ENCODE peak calls at places on chromosomes 3 and 15, in five cellular contexts. J is PC-3, G is astrocyte, V is GM20000, Z is WTC11. M is an unnamed sample.

GRCh38 chr3:194282436-194283122 is 68.5 kb downstream of the CPN2 start:
- DNase-seq in V (no peak), G (no peak), Z (peak; percentile 5), J (no peak), M (no peak)

GRCh38 chr3:144031938-144032337 is 60.3 kb downstream of the DIPK2A start:
- DNase-seq in G (peak; percentile 16), J (peak; percentile 12), Z (no peak), V (no peak), M (no peak)

GRCh38 chr15:31461911-31462480 is 135.4 kb downstream of the KLF13 start:
- DNase-seq in V (no peak), Z (no peak), J (no peak), G (no peak), M (no peak)

GRCh38 chr3:31270010-31270409 is 262.7 kb upstream of the STT3B start:
- DNase-seq in V (no peak), J (no peak), Z (no peak), G (no peak), M (no peak)

GRCh38 chr3:72342450-72342849 is 505.8 kb downstream of the SHQ1 start:
- DNase-seq in J (no peak), G (no peak), V (no peak), Z (no peak), M (no peak)

GRCh38 chr15:98567951-98568350 is 80.4 kb upstream of the IGF1R start:
- DNase-seq in J (no peak), G (no peak), Z (no peak), V (no peak), M (no peak)

GRCh38 chr3:127325630-127325961 is 37.8 kb upstream of the PRR20G start:
- DNase-seq in V (no peak), J (no peak), G (peak; percentile 31), Z (no peak), M (no peak)

GRCh38 chr3:111045564-111045963 is 26.1 kb upstream of the NECTIN3 start:
- DNase-seq in Z (no peak), G (peak; percentile 21), V (no peak), J (no peak), M (no peak)

GRCh38 chr15:22257668-22258401 is 177.5 kb downstream of the OR4M2 start:
- DNase-seq in V (peak; percentile 60), G (no peak), Z (no peak), J (no peak), M (no peak)

GRCh38 chr3:157073810-157074209 is 86.1 kb downstream of the CCNL1 start:
- DNase-seq in G (peak; percentile 72), Z (no peak), V (no peak), J (peak; percentile 58), M (no peak)

GRCh38 chr15:72168131-72168825 is 29.3 kb downstream of the GRAMD2A start:
- DNase-seq in Z (no peak), V (no peak), G (peak; percentile 42), J (peak; percentile 67), M (no peak)

GRCh38 chr15:87816016-87816415 is 440.5 kb downstream of the NTRK3 start:
- DNase-seq in J (no peak), V (no peak), Z (no peak), G (peak; percentile 40), M (no peak)

GRCh38 chr3:147915057-147915456 is 505.9 kb downstream of the ZIC1 start:
- DNase-seq in Z (no peak), J (no peak), V (no peak), G (peak; percentile 56), M (peak; percentile 53)

GRCh38 chr3:61438253-61439115 is 122.9 kb upstream of the PTPRG start:
- DNase-seq in J (no peak), V (no peak), G (no peak), Z (no peak), M (no peak)

GRCh38 chr3:24305795-24306467 is 188.7 kb downstream of the THRB start:
- DNase-seq in V (no peak), J (peak; percentile 58), G (peak; percentile 39), Z (peak; percentile 53), M (no peak)

GRCh38 chr3:144431134-144431533 is 459.5 kb downstream of the DIPK2A start:
- DNase-seq in G (no peak), J (no peak), Z (no peak), V (peak; percentile 13), M (peak; percentile 30)

GRCh38 chr15:37096878-37097568 is 3.3 kb downstream of the MEIS2 start:
- DNase-seq in Z (no peak), G (no peak), J (no peak), V (no peak), M (no peak)

GRCh38 chr3:115022214-115022613 is 124.9 kb downstream of the ZBTB20 start:
- DNase-seq in V (no peak), G (no peak), Z (no peak), J (no peak), M (no peak)

GRCh38 chr15:29821416-29822099 is 710 bp downstream of the TJP1 start:
- DNase-seq in J (peak; percentile 84), G (peak; percentile 82), Z (peak; percentile 86), V (peak; percentile 62), M (peak; percentile 40)

GRCh38 chr15:40506964-40507571 is 36.3 kb downstream of the CHST14 start:
- DNase-seq in J (peak; percentile 87), V (peak; percentile 84), G (peak; percentile 40), Z (peak; percentile 91), M (peak; percentile 65)

GRCh38 chr3:156433138-156433537 is 121.8 kb downstream of the SSR3 start:
- DNase-seq in G (peak; percentile 78), Z (no peak), J (no peak), V (no peak), M (no peak)

GRCh38 chr15:73800662-73801345 is 47.7 kb upstream of the INSYN1 start:
- DNase-seq in Z (no peak), V (no peak), J (peak; percentile 46), G (peak; percentile 93), M (no peak)

GRCh38 chr15:80916056-80916455 is 73.6 kb downstream of the MESD start:
- DNase-seq in Z (no peak), J (no peak), G (no peak), V (no peak), M (no peak)

GRCh38 chr15:80918440-80918839 is 71.2 kb downstream of the MESD start:
- DNase-seq in Z (no peak), J (no peak), V (no peak), G (no peak), M (no peak)

GRCh38 chr15:80912673-80913072 is 76.9 kb downstream of the MESD start:
- DNase-seq in G (no peak), V (no peak), Z (no peak), J (no peak), M (no peak)

GRCh38 chr15:80913541-80913940 is 76.1 kb downstream of the MESD start:
- DNase-seq in V (no peak), Z (no peak), G (no peak), J (no peak), M (no peak)

GRCh38 chr15:80915462-80915861 is 74.2 kb downstream of the MESD start:
- DNase-seq in Z (peak; percentile 66), J (no peak), V (no peak), G (no peak), M (no peak)
- TF ChIP-seq CTCF in Z (no peak), J (no peak), V (no peak), G (no peak), M (no peak)

GRCh38 chr15:64705006-64705405 is 70.4 kb downstream of the RBPMS2 start:
- DNase-seq in Z (no peak), G (no peak), V (no peak), J (no peak), M (no peak)

GRCh38 chr15:64701051-64701450 is 74.3 kb downstream of the RBPMS2 start:
- DNase-seq in Z (no peak), J (no peak), V (no peak), G (no peak), M (no peak)

GRCh38 chr15:64703632-64703959 is 71.8 kb downstream of the RBPMS2 start:
- DNase-seq in Z (no peak), G (no peak), J (no peak), V (no peak), M (no peak)

GRCh38 chr15:64701482-64701881 is 73.9 kb downstream of the RBPMS2 start:
- DNase-seq in V (no peak), G (no peak), Z (no peak), J (no peak), M (no peak)

DNA sequence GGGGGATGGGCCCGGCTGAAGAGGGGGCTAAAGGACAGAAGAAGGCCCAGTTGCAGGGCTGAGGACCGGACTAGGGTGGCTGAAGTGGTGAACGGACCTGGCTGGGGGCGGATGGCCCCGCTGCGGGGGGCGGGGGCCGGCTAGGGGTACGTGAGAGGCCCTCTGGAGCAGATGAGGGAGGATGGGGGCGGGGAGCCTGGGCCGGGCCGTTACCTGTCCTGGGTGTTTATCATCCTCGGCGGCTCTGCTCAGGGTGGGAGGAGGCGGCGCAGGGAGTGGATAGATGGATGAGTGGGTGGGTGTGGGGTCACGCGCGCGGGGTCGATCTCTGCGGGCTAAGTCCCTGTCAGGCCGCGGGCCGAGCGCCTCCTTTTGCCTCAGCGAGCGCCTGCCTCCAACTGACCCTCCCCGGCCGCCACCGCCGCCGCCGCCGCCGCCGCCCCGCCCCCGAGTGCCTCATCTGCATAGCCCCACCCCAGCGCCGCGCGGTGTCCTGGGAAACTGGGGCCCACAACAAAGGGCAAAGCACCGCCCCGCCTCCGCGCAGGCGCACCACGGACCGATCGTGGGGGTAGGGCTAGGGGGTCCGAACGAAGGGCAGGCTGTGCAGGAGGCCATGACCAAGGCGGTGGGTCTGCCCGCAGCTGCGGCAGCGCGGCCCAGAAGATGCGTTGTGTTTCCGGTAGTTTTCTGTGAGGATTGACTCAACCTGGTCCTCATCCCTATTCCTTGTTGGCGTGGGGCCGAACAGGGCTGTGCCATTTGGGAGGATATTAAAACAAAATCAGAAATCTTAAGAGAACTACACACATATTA is 72.4 kb downstream of the RBPMS2 start:
- DNase-seq in J (peak; percentile 82), Z (peak; percentile 99), G (peak; percentile 67), V (peak; percentile 99), M (peak; percentile 95)
- TF ChIP-seq CTCF in J (no peak), Z (no peak), G (no peak), V (no peak), M (no peak)

GRCh38 chr3:189146842-189147241 is 24.9 kb upstream of the TPRG1 start:
- DNase-seq in V (no peak), J (peak; percentile 25), G (no peak), Z (no peak), M (no peak)

GRCh38 chr3:189143321-189143720 is 28.4 kb upstream of the TPRG1 start:
- DNase-seq in J (peak; percentile 11), V (no peak), Z (no peak), G (peak; percentile 35), M (no peak)

GRCh38 chr3:189148090-189148507 is 23.7 kb upstream of the TPRG1 start:
- DNase-seq in J (peak; percentile 82), Z (peak; percentile 69), G (peak; percentile 35), V (peak; percentile 64), M (peak; percentile 62)

GRCh38 chr3:189142527-189142926 is 29.2 kb upstream of the TPRG1 start:
- DNase-seq in V (no peak), J (peak; percentile 20), Z (no peak), G (no peak), M (no peak)

DNA sequence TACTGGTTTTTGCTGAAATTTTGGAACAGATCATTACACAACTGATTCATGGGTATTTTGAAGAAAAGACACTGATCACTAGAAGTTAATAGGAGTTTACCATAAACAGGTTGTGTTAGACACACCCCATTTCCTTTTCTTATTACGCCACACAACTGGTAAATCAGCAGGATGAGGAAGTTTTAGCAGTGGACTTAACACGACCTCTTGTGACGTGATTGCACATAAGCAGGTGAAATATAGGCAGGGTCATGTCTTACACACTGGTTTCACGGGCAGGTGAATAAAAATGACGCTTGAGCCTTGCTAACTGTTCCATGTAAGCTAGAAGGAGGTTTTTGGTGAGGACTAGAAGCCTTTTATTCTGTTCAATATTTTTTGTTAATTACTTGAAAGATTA is 27.1 kb upstream of the TPRG1 start:
- DNase-seq in J (peak; percentile 56), G (no peak), Z (no peak), V (no peak), M (peak; percentile 22)
- TF ChIP-seq CTCF in J (peak; percentile 49), G (no peak), Z (no peak), V (no peak), M (peak; percentile 8)

GRCh38 chr3:56855856-56856538 is 54.2 kb upstream of the ARHGEF3 start:
- DNase-seq in Z (peak; percentile 77), J (peak; percentile 46), G (no peak), V (peak; percentile 27), M (peak; percentile 30)
- TF ChIP-seq CTCF in Z (peak; percentile 43), J (peak; percentile 94), G (peak; percentile 48), V (peak; percentile 82), M (peak; percentile 74)